ENCODE peak calls at places on chromosomes 5 and 9, in seven cellular contexts. B is Right ventricle myocardium inferior; Y is nephron progenitor cell; G is retina; Z is endothelial cell; J is fibroblast of lung; X is CD4-positive, CD25-positive, alpha-beta regulatory T cell. P is an unnamed sample.
A peak's percentile ranks its signal among the peaks of the same experiment; 100 is the strongest.

GRCh38 chr5:150573867-150574817 is 66.2 kb downstream of the NDST1 start:
- DNase-seq in B (peak; percentile 34), Y (no peak), G (no peak), Z (no peak), J (peak; percentile 33), X (no peak), P (no peak)

GRCh38 chr5:78534148-78535009 is 114.2 kb downstream of the LHFPL2 start:
- DNase-seq in B (peak; percentile 84), Y (no peak), G (no peak), Z (no peak), J (peak; percentile 87), X (no peak), P (no peak)

GRCh38 chr5:39057745-39058144 is 16.5 kb downstream of the RICTOR start:
- DNase-seq in B (no peak), Y (no peak), G (no peak), Z (no peak), J (peak; percentile 6), X (peak; percentile 43), P (no peak)

GRCh38 chr9:99138424-99139284 is 33.7 kb downstream of the TGFBR1 start:
- DNase-seq in B (no peak), Y (no peak), G (no peak), Z (no peak), J (no peak), X (no peak), P (no peak)

GRCh38 chr5:159286420-159287035 is 23.4 kb downstream of the UBLCP1 start:
- DNase-seq in B (no peak), Y (no peak), G (peak; percentile 25), Z (no peak), J (peak; percentile 34), X (peak; percentile 58), P (no peak)

GRCh38 chr5:26487553-26487952 is 550.8 kb downstream of the CDH9 start:
- DNase-seq in B (no peak), Y (no peak), G (no peak), Z (no peak), J (no peak), X (no peak), P (no peak)

GRCh38 chr9:123643518-123643917 is 286.4 kb downstream of the DENND1A start:
- DNase-seq in B (no peak), Y (no peak), G (no peak), Z (no peak), J (no peak), X (no peak), P (no peak)

GRCh38 chr9:127742435-127743088 is 7.5 kb upstream of the TOR2A start:
- DNase-seq in B (no peak), Y (peak; percentile 90), G (peak; percentile 95), Z (no peak), J (peak; percentile 76), X (no peak), P (no peak)

GRCh38 chr9:93288891-93289883 is 105.2 kb downstream of the WNK2 start:
- DNase-seq in B (peak; percentile 45), Y (no peak), G (no peak), Z (no peak), J (peak; percentile 50), X (no peak), P (no peak)

GRCh38 chr5:9928266-9928750 is 298.2 kb upstream of the TAS2R1 start:
- DNase-seq in B (no peak), Y (no peak), G (no peak), Z (no peak), J (no peak), X (no peak), P (no peak)

GRCh38 chr9:90770339-90770738 is 31.3 kb upstream of the SYK start:
- DNase-seq in B (no peak), Y (no peak), G (no peak), Z (no peak), J (no peak), X (no peak), P (no peak)

GRCh38 chr9:133304477-133305377 is 29.7 kb upstream of the ABO start:
- DNase-seq in B (no peak), Y (no peak), G (no peak), Z (no peak), J (no peak), X (no peak), P (no peak)

GRCh38 chr9:73683862-73684591 is 532.4 kb downstream of the ANXA1 start:
- DNase-seq in B (no peak), Y (peak; percentile 3), G (no peak), Z (no peak), J (peak; percentile 65), X (no peak), P (peak; percentile 1)

GRCh38 chr5:175521313-175521833 is 43.0 kb downstream of the SFXN1 start:
- DNase-seq in B (no peak), Y (no peak), G (no peak), Z (no peak), J (no peak), X (peak; percentile 72), P (no peak)

GRCh38 chr5:178248750-178249149 is 16.1 kb upstream of the PHYKPL start:
- DNase-seq in B (no peak), Y (no peak), G (no peak), Z (no peak), J (no peak), X (no peak), P (no peak)